ENCODE peak calls at places on chromosomes 4 and X, in nine cellular contexts. Q, K, G, Y, S, F, Z, U and M are unnamed samples. For H3K4me1, the result is how much of the 10 kb centered on the place peaks cover.

GRCh38 chr4:72418458-72418857 is 150.6 kb downstream of the ADAMTS3 start:
- DNase-seq in S (peak), U (no peak), G (peak), K (peak), Q (no peak), Y (no peak), Z (no peak), F (peak), M (no peak)

GRCh38 chr4:78624048-78624447 is 72.5 kb downstream of the ANXA3 start:
- DNase-seq in U (no peak), S (no peak), K (no peak), G (no peak), Y (no peak), F (no peak), Q (no peak), Z (no peak), M (no peak)

GRCh38 chr4:101211146-101211553 is 136.2 kb downstream of the PPP3CA start:
- DNase-seq in Q (no peak), K (no peak), G (no peak), F (no peak), Z (no peak), Y (no peak), S (no peak), U (no peak), M (no peak)

GRCh38 chr4:119656986-119657635 is 28.5 kb upstream of the PDE5A start:
- DNase-seq in Q (peak), U (no peak), G (no peak), S (no peak), Z (no peak), Y (no peak), F (no peak), K (no peak), M (no peak)

GRCh38 chrX:71919436-71919835 is 8.8 kb downstream of the NHSL2 start:
- DNase-seq in Q (no peak), S (no peak), Y (no peak), Z (no peak), F (no peak), G (no peak), U (no peak), K (no peak), M (no peak)

GRCh38 chr4:98747659-98748091 is 89.3 kb upstream of the TSPAN5 start:
- DNase-seq in F (no peak), Z (no peak), Q (no peak), K (no peak), S (no peak), U (no peak), G (no peak), Y (no peak), M (no peak)

GRCh38 chr4:161554372-161554990 is 609.3 kb downstream of the FSTL5 start:
- DNase-seq in K (no peak), F (no peak), U (no peak), S (no peak), Z (no peak), G (no peak), Y (no peak), Q (no peak), M (no peak)

GRCh38 chrX:133868250-133868649 is 117.1 kb downstream of the GPC3 start:
- DNase-seq in K (no peak), Q (no peak), U (no peak), Z (no peak), F (no peak), S (no peak), Y (no peak), G (no peak), M (no peak)

GRCh38 chrX:111869639-111870034 is 6.3 kb upstream of the TRPC5OS start:
- DNase-seq in K (no peak), S (no peak), Y (peak), U (peak), G (peak), F (no peak), Q (no peak), Z (no peak), M (no peak)

GRCh38 chr4:72567821-72568620 is 1.0 kb downstream of the ADAMTS3 start:
- DNase-seq in U (peak), G (peak), F (peak), K (peak), Z (no peak), Y (no peak), S (peak), Q (no peak), M (peak)

GRCh38 chrX:31993635-31994034 is 921.8 kb upstream of the FTHL17 start:
- DNase-seq in S (no peak), Q (no peak), K (no peak), F (no peak), G (no peak), Z (no peak), Y (no peak), U (no peak), M (no peak)

GRCh38 chr4:13548059-13548983 is 4.0 kb upstream of the NKX3-2 start:
- DNase-seq in S (no peak), G (no peak), U (no peak), F (no peak), K (no peak), Q (no peak), Z (no peak), Y (no peak), M (peak)

GRCh38 chr4:125091031-125091540 is 223.7 kb upstream of the FAT4 start:
- DNase-seq in Q (no peak), U (no peak), Z (no peak), K (no peak), S (no peak), G (no peak), Y (no peak), F (no peak), M (no peak)

GRCh38 chr4:145299380-145300076 is 119.1 kb upstream of the OTUD4 start:
- DNase-seq in Z (no peak), Q (peak), K (peak), G (no peak), Y (peak), U (no peak), F (no peak), S (no peak), M (no peak)

GRCh38 chr4:88244821-88245579 is 39.4 kb downstream of the PPM1K start:
- DNase-seq in S (no peak), U (no peak), K (no peak), F (no peak), Q (no peak), Z (no peak), Y (peak), G (no peak), M (no peak)

GRCh38 chr4:2793920-2794706 is 1.2 kb downstream of the SH3BP2 start:
- DNase-seq in Z (no peak), Q (no peak), F (peak), U (peak), G (peak), K (no peak), S (peak), Y (no peak), M (peak)

GRCh38 chr4:150402968-150403367 is 179.0 kb upstream of the MAB21L2 start:
- DNase-seq in Y (peak), F (peak), Q (no peak), U (peak), Z (no peak), K (no peak), S (no peak), G (peak), M (peak)

GRCh38 chrX:55593756-55594257 is 29.4 kb upstream of the FOXR2 start:
- DNase-seq in S (no peak), Y (no peak), F (no peak), Q (no peak), U (no peak), G (no peak), K (no peak), Z (no peak), M (no peak)

GRCh38 chr4:56637791-56638190 is 43.3 kb downstream of the HOPX start:
- DNase-seq in Y (no peak), F (no peak), Z (no peak), K (no peak), Q (no peak), U (peak), G (no peak), S (no peak), M (no peak)

GRCh38 chr4:790466-790820 is 35.5 kb downstream of the CPLX1 start:
- DNase-seq in Y (no peak), G (no peak), U (no peak), S (no peak), Q (no peak), F (no peak), K (no peak), Z (no peak), M (peak)

GRCh38 chrX:9134341-9134740 is 100.4 kb upstream of the FAM9B start:
- DNase-seq in S (peak), Q (no peak), K (no peak), Z (no peak), G (no peak), F (no peak), Y (no peak), U (no peak), M (no peak)

GRCh38 chr4:42643685-42644084 is 13.2 kb downstream of the ATP8A1 start:
- DNase-seq in G (peak), Z (no peak), Q (no peak), Y (peak), K (no peak), F (no peak), U (no peak), S (no peak), M (no peak)
- H3K4me1 ChIP-seq in G (under half), Z (under half), Q (under half), Y (half or more), K (under half), F (half or more), U (under half), S (under half), M (under half)

GRCh38 chrX:11364835-11365234 is 71.6 kb downstream of the AMELX start:
- DNase-seq in U (no peak), G (no peak), F (no peak), Q (no peak), S (no peak), Z (no peak), K (no peak), Y (no peak), M (no peak)
- H3K4me1 ChIP-seq in U (under half), G (under half), F (under half), Q (under half), S (under half), Z (under half), K (under half), Y (under half), M (under half)

DNA sequence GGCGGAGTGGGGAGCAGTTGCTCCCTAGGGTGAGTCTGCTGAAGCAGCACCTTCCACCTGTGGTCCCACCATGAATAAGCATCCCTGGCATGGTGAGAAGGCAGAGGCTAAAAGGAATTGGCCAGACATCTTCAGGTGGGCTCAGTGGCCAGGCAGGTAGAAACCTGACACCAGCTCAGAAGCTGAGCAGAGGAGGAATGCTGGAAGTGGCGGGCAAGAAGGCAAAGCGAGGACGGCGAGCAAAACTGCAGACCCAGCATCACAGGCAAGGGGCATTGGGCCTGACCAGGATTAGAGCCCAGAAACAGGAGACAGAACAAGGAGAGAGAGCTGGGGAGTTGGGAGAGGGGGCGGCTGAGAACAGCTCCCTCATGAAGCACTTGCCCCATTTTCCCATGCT is 25.3 kb downstream of the TSC22D3 start:
- DNase-seq in Q (no peak), G (no peak), F (no peak), Y (no peak), Z (no peak), S (no peak), U (no peak), K (no peak), M (no peak)
- H3K4me1 ChIP-seq in Q (under half), G (under half), F (half or more), Y (under half), Z (under half), S (under half), U (under half), K (under half), M (under half)

GRCh38 chr4:38869511-38869910 is 1.9 kb downstream of the FAM114A1 start:
- DNase-seq in K (no peak), U (no peak), Q (no peak), S (no peak), F (no peak), G (no peak), Z (no peak), Y (no peak), M (no peak)

GRCh38 chr4:38873290-38873949 is 5.8 kb downstream of the FAM114A1 start:
- DNase-seq in Z (no peak), K (no peak), Y (peak), Q (no peak), U (no peak), F (no peak), S (no peak), G (no peak), M (no peak)

GRCh38 chr4:38872620-38873019 is 5.0 kb downstream of the FAM114A1 start:
- DNase-seq in G (no peak), Z (no peak), F (no peak), Q (no peak), U (peak), Y (no peak), K (no peak), S (no peak), M (no peak)

GRCh38 chr4:38870098-38870850 is 2.7 kb downstream of the FAM114A1 start:
- DNase-seq in Y (no peak), Z (no peak), F (no peak), G (peak), U (no peak), Q (no peak), S (peak), K (no peak), M (no peak)

DNA sequence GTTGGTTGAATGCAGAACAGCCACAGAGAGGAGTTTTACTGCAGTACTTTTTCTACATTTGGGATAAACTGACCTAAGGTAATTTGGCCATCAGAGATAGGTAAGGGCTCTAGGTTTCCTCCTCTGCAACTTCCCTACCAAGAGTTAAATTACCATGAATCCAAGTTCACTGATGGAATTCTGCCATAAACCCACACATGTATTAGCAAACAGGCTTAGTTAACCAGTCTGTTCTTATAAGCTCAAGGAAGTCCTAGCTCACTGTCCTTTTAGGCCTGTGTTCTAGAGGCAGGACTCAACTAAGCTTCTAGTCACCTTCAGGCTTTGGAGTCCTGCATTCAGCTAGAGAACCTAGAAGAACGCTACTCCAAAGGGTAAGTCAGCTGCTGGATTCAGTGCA is 4.0 kb downstream of the FAM114A1 start:
- DNase-seq in Q (no peak), F (no peak), U (no peak), Z (no peak), Y (no peak), G (no peak), S (no peak), K (no peak), M (no peak)
- H3K4me1 ChIP-seq in Q (under half), F (half or more), U (under half), Z (under half), Y (under half), G (under half), S (under half), K (under half), M (under half)

GRCh38 chr4:176566769-176567168 is 226.0 kb downstream of the VEGFC start:
- DNase-seq in G (no peak), Z (no peak), Q (no peak), U (no peak), Y (no peak), S (no peak), F (no peak), K (no peak), M (no peak)

GRCh38 chr4:176563591-176563990 is 229.1 kb downstream of the VEGFC start:
- DNase-seq in Q (no peak), G (no peak), S (no peak), Y (no peak), F (no peak), Z (no peak), U (no peak), K (no peak), M (no peak)

GRCh38 chr4:176565044-176565443 is 227.7 kb downstream of the VEGFC start:
- DNase-seq in G (no peak), S (no peak), Y (no peak), Z (no peak), Q (no peak), F (no peak), U (no peak), K (no peak), M (no peak)

GRCh38 chr4:176561368-176561767 is 231.4 kb downstream of the VEGFC start:
- DNase-seq in Q (no peak), U (no peak), Y (no peak), G (no peak), F (no peak), K (no peak), Z (no peak), S (no peak), M (no peak)
- H3K4me1 ChIP-seq in Q (under half), U (under half), Y (under half), G (under half), F (under half), K (under half), Z (under half), S (under half), M (under half)

GRCh38 chr4:184857446-184858121 is 31.8 kb upstream of the ACSL1 start:
- DNase-seq in G (no peak), U (no peak), Q (no peak), F (no peak), Y (no peak), K (no peak), S (no peak), Z (no peak), M (no peak)
- H3K4me1 ChIP-seq in G (under half), U (under half), Q (under half), F (under half), Y (under half), K (under half), S (under half), Z (under half), M (under half)